ENCODE peak calls at places on chromosome 6, in five cellular contexts. A, M, X, J and F are unnamed samples.

GRCh38 chr6:96760153-96760687 is 77.1 kb downstream of the GPR63 start:
- DNase-seq in A (no peak), M (no peak), X (no peak), J (no peak), F (no peak)

GRCh38 chr6:4610256-4610655 is 165.9 kb upstream of the CDYL start:
- DNase-seq in A (peak; percentile 10), M (no peak), X (peak; percentile 87), J (peak; percentile 97), F (peak; percentile 84)

GRCh38 chr6:139686308-139686707 is 311.9 kb upstream of the CITED2 start:
- DNase-seq in A (no peak), M (no peak), X (peak; percentile 32), J (peak; percentile 26), F (peak; percentile 48)

GRCh38 chr6:1916334-1916985 is 306.7 kb downstream of the FOXC1 start:
- DNase-seq in A (no peak), M (no peak), X (peak; percentile 96), J (peak; percentile 17), F (peak; percentile 88)

GRCh38 chr6:101747160-101747559 is 353.7 kb downstream of the GRIK2 start:
- DNase-seq in A (no peak), M (no peak), X (no peak), J (peak; percentile 45), F (no peak)

GRCh38 chr6:11770546-11771466 is 7.8 kb downstream of the ADTRP start:
- DNase-seq in A (peak; percentile 90), M (peak; percentile 91), X (peak; percentile 99), J (peak; percentile 99), F (peak; percentile 100)

GRCh38 chr6:129733290-129733689 is 23.3 kb upstream of the ARHGAP18 start:
- DNase-seq in A (no peak), M (no peak), X (no peak), J (no peak), F (no peak)

GRCh38 chr6:166420351-166420750 is 37.6 kb upstream of the MPC1 start:
- DNase-seq in A (peak; percentile 8), M (no peak), X (peak; percentile 56), J (peak; percentile 41), F (peak; percentile 44)

GRCh38 chr6:134161036-134161435 is 108.6 kb upstream of the SLC2A12 start:
- DNase-seq in A (no peak), M (no peak), X (peak; percentile 86), J (no peak), F (no peak)

GRCh38 chr6:130787726-130788500 is 39.3 kb upstream of the SMLR1 start:
- DNase-seq in A (no peak), M (no peak), X (no peak), J (no peak), F (no peak)

GRCh38 chr6:107439418-107439817 is 19.9 kb downstream of the PDSS2 start:
- DNase-seq in A (no peak), M (no peak), X (no peak), J (no peak), F (no peak)

GRCh38 chr6:5084787-5085637 is at the start of gene PPP1R3G:
- DNase-seq in A (peak; percentile 45), M (peak; percentile 63), X (peak; percentile 69), J (peak; percentile 75), F (peak; percentile 64)

GRCh38 chr6:39707962-39708683 is 17.1 kb downstream of the KIF6 start:
- DNase-seq in A (no peak), M (no peak), X (peak; percentile 48), J (no peak), F (peak; percentile 37)

GRCh38 chr6:23414204-23414501 is 711.9 kb upstream of the NRSN1 start:
- DNase-seq in A (peak; percentile 3), M (no peak), X (peak; percentile 83), J (peak; percentile 63), F (peak; percentile 60)

GRCh38 chr6:154555075-154555677 is 44.7 kb upstream of the CNKSR3 start:
- DNase-seq in A (peak; percentile 45), M (no peak), X (peak; percentile 72), J (peak; percentile 14), F (no peak)

GRCh38 chr6:112038756-112039430 is 15.0 kb upstream of the CCN6 start:
- DNase-seq in A (no peak), M (no peak), X (peak; percentile 32), J (no peak), F (peak; percentile 52)

GRCh38 chr6:148431413-148431812 is 88.8 kb downstream of the SASH1 start:
- DNase-seq in A (no peak), M (no peak), X (no peak), J (no peak), F (no peak)

GRCh38 chr6:155936551-155936950 is 480.9 kb upstream of the NOX3 start:
- DNase-seq in A (no peak), M (no peak), X (peak; percentile 46), J (no peak), F (no peak)

GRCh38 chr6:39137235-39137634 is 22.2 kb upstream of the SAYSD1 start:
- DNase-seq in A (peak; percentile 15), M (no peak), X (peak; percentile 57), J (peak; percentile 43), F (peak; percentile 41)

GRCh38 chr6:137536104-137536773 is 42.0 kb upstream of the OLIG3 start:
- DNase-seq in A (no peak), M (no peak), X (no peak), J (no peak), F (no peak)

GRCh38 chr6:13762648-13763441 is 51.2 kb upstream of the RANBP9 start:
- DNase-seq in A (no peak), M (no peak), X (peak; percentile 93), J (peak; percentile 90), F (peak; percentile 88)

GRCh38 chr6:154491567-154492470 is 18.7 kb downstream of the CNKSR3 start:
- DNase-seq in A (no peak), M (no peak), X (peak; percentile 48), J (no peak), F (no peak)

GRCh38 chr6:144395014-144395413 is 109.9 kb downstream of the UTRN start:
- DNase-seq in A (peak; percentile 31), M (no peak), X (peak; percentile 36), J (no peak), F (peak; percentile 45)